ENCODE peak calls at places on chromosomes 1 and 21, in ten cellular contexts. Q is AG10803, O is B cell, K is right lobe of liver, P is endothelial cell of umbilical vein, H is spleen, X is H1, C is heart right ventricle, I is lower lobe of right lung, M is ovary. R is an unnamed sample.

GRCh38 chr1:65068202-65069011 is 79.6 kb upstream of the AK4 start:
- DNase-seq in Q (peak; percentile 16), M (no peak), I (no peak), P (peak; percentile 62), H (no peak), O (peak; percentile 42), C (no peak), K (no peak), X (no peak), R (no peak)

GRCh38 chr1:173042806-173043205 is 7.9 kb downstream of the TNFSF18 start:
- DNase-seq in M (no peak), X (no peak), P (no peak), I (no peak), K (no peak), O (no peak), C (no peak), H (no peak), Q (no peak), R (no peak)

GRCh38 chr1:172051898-172052297 is 210.6 kb downstream of the DNM3 start:
- DNase-seq in P (no peak), K (no peak), H (no peak), Q (no peak), X (no peak), O (no peak), M (no peak), C (no peak), I (no peak), R (no peak)

GRCh38 chr1:112711672-112712071 is 3.5 kb downstream of the PPM1J start:
- DNase-seq in P (no peak), K (no peak), I (no peak), H (peak; percentile 71), M (no peak), C (no peak), Q (no peak), O (no peak), X (no peak), R (no peak)

GRCh38 chr1:7208647-7209180 is 423.5 kb downstream of the CAMTA1 start:
- DNase-seq in I (no peak), P (no peak), M (no peak), H (no peak), X (no peak), O (no peak), K (no peak), Q (no peak), C (no peak), R (no peak)

GRCh38 chr1:221239911-221240310 is 360.7 kb downstream of the HLX start:
- DNase-seq in O (no peak), H (no peak), K (no peak), P (no peak), X (no peak), C (no peak), Q (no peak), I (no peak), M (no peak), R (no peak)

GRCh38 chr1:188188317-188188716 is 1359.6 kb downstream of the PLA2G4A start:
- DNase-seq in I (no peak), Q (no peak), O (no peak), H (no peak), P (no peak), M (no peak), C (no peak), X (no peak), K (no peak), R (no peak)

GRCh38 chr21:27067226-27067625 is 100.3 kb upstream of the ADAMTS5 start:
- DNase-seq in I (no peak), Q (no peak), C (no peak), P (no peak), M (no peak), O (no peak), X (no peak), H (no peak), K (no peak), R (no peak)

GRCh38 chr1:180923024-180923841 is 10.5 kb downstream of the KIAA1614 start:
- DNase-seq in C (peak; percentile 3), K (peak; percentile 19), H (no peak), O (no peak), M (no peak), I (no peak), X (peak; percentile 91), Q (peak; percentile 25), P (no peak), R (no peak)

GRCh38 chr1:111476761-111477309 is 3.1 kb downstream of the C1orf162 start:
- DNase-seq in O (peak; percentile 56), X (no peak), P (no peak), H (no peak), K (no peak), M (no peak), C (no peak), Q (no peak), I (no peak), R (no peak)

GRCh38 chr1:192941722-192942411 is 117.3 kb downstream of the UCHL5 start:
- DNase-seq in X (no peak), Q (no peak), C (no peak), O (peak; percentile 6), M (no peak), K (no peak), H (no peak), I (no peak), P (no peak), R (no peak)

GRCh38 chr1:44847786-44848185 is 4.7 kb upstream of the PTCH2 start:
- DNase-seq in H (no peak), M (no peak), K (no peak), O (no peak), I (no peak), Q (no peak), P (no peak), X (no peak), C (no peak), R (no peak)

GRCh38 chr1:108747128-108747827 is 804 bp downstream of the STXBP3 start:
- DNase-seq in M (peak; percentile 83), K (peak; percentile 75), I (peak; percentile 84), O (peak; percentile 38), H (peak; percentile 86), C (peak; percentile 67), X (no peak), Q (peak; percentile 87), P (peak; percentile 87), R (peak; percentile 71)

DNA sequence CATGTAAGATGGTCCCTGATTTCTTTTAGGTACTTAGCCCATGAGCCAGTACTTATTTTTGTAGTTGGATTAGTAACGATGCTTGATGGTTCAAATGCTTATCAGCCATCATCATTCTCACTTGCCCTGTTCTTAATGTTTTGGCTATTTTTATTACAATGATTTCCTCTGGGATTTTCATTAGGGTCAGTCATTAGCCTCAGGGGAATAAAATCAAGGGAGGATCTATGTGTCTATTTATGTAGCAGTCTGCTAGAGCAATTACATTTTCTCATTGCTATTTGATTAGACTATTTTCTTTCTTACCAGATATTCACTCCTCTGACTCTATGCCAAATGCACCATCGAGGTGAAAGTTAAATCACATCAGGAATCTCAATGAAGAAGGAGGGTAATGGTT is 10.9 kb upstream of the CCT8 start:
- DNase-seq in C (no peak), H (no peak), K (no peak), I (no peak), M (no peak), P (no peak), X (no peak), Q (no peak), O (no peak), R (no peak)
- TF ChIP-seq CTCF in C (no peak), H (no peak), K (no peak), I (no peak), M (no peak), P (no peak), X (no peak), Q (no peak), O (no peak), R (no peak)

GRCh38 chr1:166164995-166165660 is 1.7 kb downstream of the FAM78B start:
- DNase-seq in X (no peak), H (peak; percentile 80), M (peak; percentile 21), P (peak; percentile 44), K (peak; percentile 59), I (peak; percentile 51), Q (peak; percentile 42), C (peak; percentile 54), O (peak; percentile 34), R (peak; percentile 55)
- TF ChIP-seq CTCF in X (peak; percentile 53), H (peak; percentile 50), M (no peak), P (peak; percentile 63), K (peak; percentile 46), I (peak; percentile 33), Q (peak; percentile 45), C (peak; percentile 55), O (no peak), R (peak; percentile 69)

DNA sequence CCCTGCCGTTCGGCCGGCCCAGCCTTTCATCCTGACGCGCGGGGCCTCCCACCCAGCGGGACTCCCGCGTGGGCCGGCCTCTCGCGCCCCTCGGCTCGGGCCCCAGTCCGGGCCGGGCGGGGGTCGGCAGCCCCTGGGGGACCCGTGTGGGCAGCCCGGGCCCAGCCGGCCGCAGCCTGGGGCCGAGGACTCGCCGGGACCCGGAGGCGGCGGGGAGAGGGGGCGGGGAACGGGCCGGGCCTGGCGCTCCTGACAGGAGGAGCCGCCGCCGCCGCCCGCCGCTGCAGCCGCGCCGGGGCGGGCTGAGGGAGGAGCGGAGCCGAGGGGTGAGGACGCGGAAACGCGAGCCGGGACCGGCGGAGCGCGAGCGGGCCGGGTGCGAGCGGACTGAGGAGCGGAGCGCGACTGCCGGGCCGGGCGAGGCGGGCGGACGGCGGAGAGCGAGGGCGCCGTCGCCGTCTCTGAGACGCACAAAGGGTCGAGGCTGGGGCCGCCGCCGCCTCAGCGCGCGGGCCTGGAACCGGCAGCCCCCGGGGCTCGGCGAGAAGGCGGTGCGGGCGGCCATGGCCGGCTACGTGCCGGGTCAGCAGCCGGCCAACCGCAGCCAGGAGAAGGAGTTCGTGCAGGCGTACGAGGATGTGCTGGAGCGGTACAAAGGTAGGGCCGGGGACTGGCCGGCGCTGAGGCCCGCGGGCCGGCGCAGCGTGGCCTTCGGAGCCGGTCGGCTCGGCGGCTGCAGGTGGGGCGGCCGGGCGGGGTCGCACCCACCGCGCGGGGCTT is 79.1 kb downstream of the NDUFS5 start:
- DNase-seq in P (peak; percentile 60), K (peak; percentile 88), Q (peak; percentile 64), H (peak; percentile 91), I (peak; percentile 84), O (peak; percentile 69), X (no peak), M (peak; percentile 76), C (peak; percentile 83), R (peak; percentile 85)
- TF ChIP-seq CTCF in P (no peak), K (no peak), Q (no peak), H (no peak), I (no peak), O (no peak), X (no peak), M (no peak), C (no peak), R (no peak)

GRCh38 chr1:100642826-100643225 is 76.7 kb upstream of the VCAM1 start:
- DNase-seq in I (no peak), M (no peak), O (no peak), Q (no peak), P (peak; percentile 41), C (no peak), K (no peak), X (no peak), H (no peak), R (no peak)

GRCh38 chr1:100646000-100646399 is 73.5 kb upstream of the VCAM1 start:
- DNase-seq in I (no peak), Q (no peak), C (no peak), H (no peak), K (no peak), M (no peak), P (no peak), O (no peak), X (no peak), R (no peak)

GRCh38 chr1:100649128-100649527 is 70.4 kb upstream of the VCAM1 start:
- DNase-seq in H (no peak), P (no peak), M (no peak), X (no peak), K (no peak), O (no peak), C (no peak), Q (peak; percentile 17), I (no peak), R (no peak)

GRCh38 chr1:100643430-100644196 is 75.9 kb upstream of the VCAM1 start:
- DNase-seq in P (peak; percentile 70), I (no peak), K (no peak), Q (peak; percentile 55), C (no peak), M (no peak), H (no peak), X (no peak), O (no peak), R (no peak)
- TF ChIP-seq CTCF in P (no peak), I (no peak), K (no peak), Q (no peak), C (no peak), M (no peak), H (no peak), X (no peak), O (no peak), R (no peak)

R was measured in left ventricle myocardium inferior.